ENCODE peak calls at places on chromosomes 11 and 22, in nine cellular contexts. One of them, this sample, is unnamed.

GRCh38 chr11:122127020-122127419 is 11.0 kb upstream of the BLID start:
- DNase-seq in esophagus muscularis mucosa: no peak
- DNase-seq in fibroblast of the aortic adventitia: peak
- DNase-seq in fibroblast of lung: no peak
- DNase-seq in NB4: no peak
- DNase-seq in foreskin fibroblast: no peak
- DNase-seq in ovary: no peak
- DNase-seq in spleen: no peak
- DNase-seq in brain microvascular endothelial cell: no peak
- DNase-seq in this sample: no peak

GRCh38 chr22:35555351-35555915 is 14.8 kb downstream of the RASD2 start:
- DNase-seq in brain microvascular endothelial cell: no peak
- DNase-seq in foreskin fibroblast: peak
- DNase-seq in NB4: no peak
- DNase-seq in fibroblast of the aortic adventitia: no peak
- DNase-seq in fibroblast of lung: no peak
- DNase-seq in ovary: no peak
- DNase-seq in spleen: no peak
- DNase-seq in esophagus muscularis mucosa: no peak
- DNase-seq in this sample: no peak

GRCh38 chr22:45242778-45243191 is 2.1 kb upstream of the KIAA0930 start:
- DNase-seq in ovary: no peak
- DNase-seq in fibroblast of lung: no peak
- DNase-seq in NB4: peak
- DNase-seq in brain microvascular endothelial cell: no peak
- DNase-seq in esophagus muscularis mucosa: no peak
- DNase-seq in fibroblast of the aortic adventitia: no peak
- DNase-seq in spleen: no peak
- DNase-seq in foreskin fibroblast: no peak
- DNase-seq in this sample: peak

GRCh38 chr11:66076561-66076960 is 6.5 kb downstream of the PACS1 start:
- DNase-seq in ovary: no peak
- DNase-seq in fibroblast of lung: no peak
- DNase-seq in esophagus muscularis mucosa: no peak
- DNase-seq in foreskin fibroblast: no peak
- DNase-seq in brain microvascular endothelial cell: no peak
- DNase-seq in fibroblast of the aortic adventitia: peak
- DNase-seq in NB4: no peak
- DNase-seq in spleen: no peak
- DNase-seq in this sample: no peak

GRCh38 chr11:34366522-34366921 is 8.7 kb upstream of the ABTB2 start:
- DNase-seq in brain microvascular endothelial cell: no peak
- DNase-seq in NB4: peak
- DNase-seq in fibroblast of the aortic adventitia: peak
- DNase-seq in foreskin fibroblast: peak
- DNase-seq in fibroblast of lung: peak
- DNase-seq in ovary: no peak
- DNase-seq in spleen: no peak
- DNase-seq in esophagus muscularis mucosa: no peak
- DNase-seq in this sample: peak

GRCh38 chr11:73783483-73784020 is 4.1 kb upstream of the MRPL48 start:
- DNase-seq in NB4: no peak
- DNase-seq in esophagus muscularis mucosa: no peak
- DNase-seq in fibroblast of the aortic adventitia: no peak
- DNase-seq in brain microvascular endothelial cell: no peak
- DNase-seq in fibroblast of lung: no peak
- DNase-seq in spleen: no peak
- DNase-seq in foreskin fibroblast: no peak
- DNase-seq in ovary: no peak
- DNase-seq in this sample: no peak

GRCh38 chr11:122883682-122883981 is 1.1 kb downstream of the JHY start:
- DNase-seq in fibroblast of the aortic adventitia: peak
- DNase-seq in ovary: no peak
- DNase-seq in spleen: no peak
- DNase-seq in esophagus muscularis mucosa: no peak
- DNase-seq in brain microvascular endothelial cell: no peak
- DNase-seq in foreskin fibroblast: no peak
- DNase-seq in NB4: no peak
- DNase-seq in fibroblast of lung: peak
- DNase-seq in this sample: no peak

GRCh38 chr22:44200451-44200850 is 19.7 kb downstream of the PARVG start:
- DNase-seq in fibroblast of lung: no peak
- DNase-seq in NB4: no peak
- DNase-seq in ovary: peak
- DNase-seq in foreskin fibroblast: no peak
- DNase-seq in spleen: no peak
- DNase-seq in fibroblast of the aortic adventitia: no peak
- DNase-seq in esophagus muscularis mucosa: no peak
- DNase-seq in brain microvascular endothelial cell: no peak
- DNase-seq in this sample: no peak

GRCh38 chr11:123034587-123034986 is 27.3 kb downstream of the HSPA8 start:
- DNase-seq in fibroblast of lung: no peak
- DNase-seq in ovary: no peak
- DNase-seq in spleen: no peak
- DNase-seq in esophagus muscularis mucosa: no peak
- DNase-seq in NB4: peak
- DNase-seq in brain microvascular endothelial cell: no peak
- DNase-seq in foreskin fibroblast: no peak
- DNase-seq in fibroblast of the aortic adventitia: no peak
- DNase-seq in this sample: no peak

GRCh38 chr22:17155941-17156340 is 3.1 kb downstream of the HDHD5 start:
- DNase-seq in NB4: peak
- DNase-seq in esophagus muscularis mucosa: no peak
- DNase-seq in ovary: no peak
- DNase-seq in brain microvascular endothelial cell: no peak
- DNase-seq in foreskin fibroblast: no peak
- DNase-seq in fibroblast of lung: no peak
- DNase-seq in spleen: no peak
- DNase-seq in fibroblast of the aortic adventitia: no peak
- DNase-seq in this sample: no peak
- TF ChIP-seq CTCF in NB4: no peak
- TF ChIP-seq CTCF in esophagus muscularis mucosa: no peak
- TF ChIP-seq CTCF in ovary: no peak
- TF ChIP-seq CTCF in brain microvascular endothelial cell: no peak
- TF ChIP-seq CTCF in foreskin fibroblast: no peak
- TF ChIP-seq CTCF in fibroblast of lung: no peak
- TF ChIP-seq CTCF in spleen: no peak
- TF ChIP-seq CTCF in fibroblast of the aortic adventitia: no peak
- TF ChIP-seq CTCF in this sample: no peak

GRCh38 chr11:32431657-32432056 is 3.7 kb downstream of the WT1 start:
- DNase-seq in NB4: no peak
- DNase-seq in foreskin fibroblast: no peak
- DNase-seq in esophagus muscularis mucosa: no peak
- DNase-seq in ovary: no peak
- DNase-seq in brain microvascular endothelial cell: no peak
- DNase-seq in fibroblast of the aortic adventitia: no peak
- DNase-seq in fibroblast of lung: no peak
- DNase-seq in spleen: no peak
- DNase-seq in this sample: no peak

GRCh38 chr11:32434387-32435151 is 770 bp downstream of the WT1 start:
- DNase-seq in spleen: peak
- DNase-seq in ovary: peak
- DNase-seq in fibroblast of the aortic adventitia: peak
- DNase-seq in esophagus muscularis mucosa: no peak
- DNase-seq in foreskin fibroblast: no peak
- DNase-seq in fibroblast of lung: no peak
- DNase-seq in NB4: peak
- DNase-seq in brain microvascular endothelial cell: no peak
- DNase-seq in this sample: no peak

GRCh38 chr11:32433249-32434115 is 1.9 kb downstream of the WT1 start:
- DNase-seq in fibroblast of the aortic adventitia: no peak
- DNase-seq in esophagus muscularis mucosa: no peak
- DNase-seq in NB4: peak
- DNase-seq in ovary: peak
- DNase-seq in foreskin fibroblast: no peak
- DNase-seq in brain microvascular endothelial cell: no peak
- DNase-seq in fibroblast of lung: no peak
- DNase-seq in spleen: peak
- DNase-seq in this sample: no peak

GRCh38 chr11:32434116-32434386 is 1.3 kb downstream of the WT1 start:
- DNase-seq in brain microvascular endothelial cell: no peak
- DNase-seq in NB4: no peak
- DNase-seq in foreskin fibroblast: no peak
- DNase-seq in fibroblast of lung: no peak
- DNase-seq in esophagus muscularis mucosa: no peak
- DNase-seq in ovary: no peak
- DNase-seq in fibroblast of the aortic adventitia: no peak
- DNase-seq in spleen: no peak
- DNase-seq in this sample: no peak

DNA sequence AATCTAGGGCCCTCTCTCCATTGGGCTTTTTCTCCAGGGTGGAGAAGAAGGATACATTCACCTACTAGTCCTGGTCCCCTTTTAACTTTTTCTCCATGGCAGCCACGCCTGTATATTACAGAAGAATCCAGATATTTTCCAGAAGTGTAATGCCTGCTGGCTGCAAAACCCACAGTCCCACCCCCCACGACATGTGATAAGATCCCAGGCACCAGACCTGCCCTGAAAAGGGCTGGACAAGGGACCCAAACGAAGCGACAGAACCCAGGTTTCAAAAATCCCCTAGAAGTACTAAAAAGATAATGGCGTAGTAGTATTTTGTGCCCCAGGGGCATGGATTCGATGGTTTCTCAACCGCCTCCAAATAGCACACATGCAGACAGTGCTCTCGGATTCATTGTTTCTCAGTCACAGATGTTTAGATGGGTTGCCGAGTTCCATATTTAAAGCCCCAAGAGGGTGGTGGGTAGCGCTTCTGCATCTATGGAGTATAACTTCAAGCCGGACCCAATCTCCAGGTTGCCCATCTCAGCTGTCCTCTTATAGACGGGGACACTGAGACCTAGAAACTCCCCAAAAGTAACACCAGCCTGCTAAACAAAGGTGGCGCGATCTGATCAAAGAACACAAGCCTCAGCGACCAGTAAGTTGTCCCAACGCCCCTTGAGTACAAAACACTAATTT is 2.6 kb downstream of the WT1 start:
- DNase-seq in foreskin fibroblast: no peak
- DNase-seq in ovary: no peak
- DNase-seq in fibroblast of the aortic adventitia: no peak
- DNase-seq in brain microvascular endothelial cell: no peak
- DNase-seq in esophagus muscularis mucosa: no peak
- DNase-seq in spleen: no peak
- DNase-seq in fibroblast of lung: no peak
- DNase-seq in NB4: peak
- DNase-seq in this sample: no peak
- H3K4me3 ChIP-seq in foreskin fibroblast: peak
- H3K4me3 ChIP-seq in ovary: peak
- H3K4me3 ChIP-seq in fibroblast of the aortic adventitia: peak
- H3K4me3 ChIP-seq in brain microvascular endothelial cell: no peak
- H3K4me3 ChIP-seq in esophagus muscularis mucosa: peak
- H3K4me3 ChIP-seq in spleen: peak
- H3K4me3 ChIP-seq in fibroblast of lung: no peak
- H3K4me3 ChIP-seq in NB4: peak
- H3K4me3 ChIP-seq in this sample: no peak

DNA sequence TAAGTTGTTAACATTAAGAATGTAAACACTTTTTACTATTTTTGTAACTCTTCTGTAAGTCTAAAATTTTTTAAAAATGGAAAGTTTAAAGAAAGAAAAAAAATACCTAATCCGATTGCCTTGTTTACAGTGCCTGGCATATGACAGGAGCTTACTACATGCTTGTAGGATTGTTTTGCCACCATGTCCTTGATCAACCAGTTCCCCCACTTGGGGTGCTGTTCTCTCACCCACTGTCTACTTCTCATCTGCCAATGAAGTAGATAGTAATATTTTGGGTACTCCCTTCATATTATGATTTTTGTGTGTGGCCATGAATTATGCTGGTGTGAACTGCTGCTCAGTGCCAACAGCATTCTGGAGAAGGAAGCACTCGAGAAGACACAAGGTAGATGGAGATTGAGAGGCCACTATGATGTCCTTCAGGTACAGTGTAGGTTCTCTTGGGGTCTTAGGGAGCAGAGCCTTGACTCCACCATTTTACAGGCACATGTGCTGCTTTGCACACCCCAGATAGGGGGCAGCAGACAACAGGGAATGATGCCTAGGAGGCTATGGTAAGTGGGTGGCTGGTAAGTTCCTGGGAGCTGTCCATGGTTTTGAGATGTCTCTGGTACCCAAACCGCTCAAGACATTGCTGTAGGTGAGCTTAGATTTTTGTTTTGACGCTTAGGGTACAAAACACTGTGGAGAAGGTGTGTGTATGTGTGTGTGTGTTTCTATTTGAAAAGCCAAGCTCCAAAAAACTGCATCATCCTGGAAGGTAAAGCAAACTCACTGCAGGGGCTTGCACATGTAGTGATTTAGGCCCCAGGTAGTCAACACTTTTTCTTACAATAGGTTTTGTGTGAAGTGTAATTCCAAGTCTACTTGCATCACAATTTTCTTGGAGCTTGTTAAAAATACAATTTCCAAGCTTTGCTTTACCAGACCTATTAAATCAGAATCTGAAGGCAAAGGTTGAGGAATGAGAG is 494.5 kb upstream of the LARGE1 start:
- DNase-seq in fibroblast of the aortic adventitia: no peak
- DNase-seq in fibroblast of lung: no peak
- DNase-seq in esophagus muscularis mucosa: peak
- DNase-seq in NB4: peak
- DNase-seq in brain microvascular endothelial cell: no peak
- DNase-seq in ovary: no peak
- DNase-seq in spleen: no peak
- DNase-seq in foreskin fibroblast: no peak
- DNase-seq in this sample: peak
- TF ChIP-seq CTCF in fibroblast of the aortic adventitia: no peak
- TF ChIP-seq CTCF in fibroblast of lung: no peak
- TF ChIP-seq CTCF in esophagus muscularis mucosa: no peak
- TF ChIP-seq CTCF in NB4: peak
- TF ChIP-seq CTCF in brain microvascular endothelial cell: peak
- TF ChIP-seq CTCF in ovary: no peak
- TF ChIP-seq CTCF in spleen: no peak
- TF ChIP-seq CTCF in foreskin fibroblast: peak
- TF ChIP-seq CTCF in this sample: peak

DNA sequence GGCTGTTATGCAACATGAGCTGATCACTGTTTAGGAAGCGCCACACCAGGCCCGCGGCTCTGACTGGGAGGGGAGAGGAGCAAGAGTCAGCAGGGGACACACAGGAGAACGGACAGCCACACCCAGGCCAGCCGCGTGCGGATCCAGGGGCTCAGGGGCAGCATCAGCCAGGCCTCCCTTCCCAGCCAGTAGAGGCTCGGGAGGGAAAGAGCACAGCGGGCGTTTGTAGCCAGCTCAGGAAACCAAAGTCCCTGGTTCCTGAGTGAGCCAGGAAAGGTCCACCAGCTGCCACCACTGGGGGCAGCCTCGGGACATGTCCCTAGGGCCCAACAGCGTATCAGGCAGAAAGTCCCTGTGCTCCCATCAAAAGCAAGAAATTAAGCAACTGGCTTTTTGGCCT is 71.8 kb upstream of the PITPNB start:
- DNase-seq in esophagus muscularis mucosa: no peak
- DNase-seq in foreskin fibroblast: peak
- DNase-seq in spleen: no peak
- DNase-seq in NB4: peak
- DNase-seq in fibroblast of lung: peak
- DNase-seq in fibroblast of the aortic adventitia: peak
- DNase-seq in brain microvascular endothelial cell: no peak
- DNase-seq in ovary: peak
- DNase-seq in this sample: no peak
- H3K4me3 ChIP-seq in esophagus muscularis mucosa: no peak
- H3K4me3 ChIP-seq in foreskin fibroblast: no peak
- H3K4me3 ChIP-seq in spleen: no peak
- H3K4me3 ChIP-seq in NB4: peak
- H3K4me3 ChIP-seq in fibroblast of lung: no peak
- H3K4me3 ChIP-seq in fibroblast of the aortic adventitia: no peak
- H3K4me3 ChIP-seq in brain microvascular endothelial cell: no peak
- H3K4me3 ChIP-seq in ovary: no peak
- H3K4me3 ChIP-seq in this sample: no peak

GRCh38 chr11:1560618-1561251 is 11.3 kb downstream of the DUSP8 start:
- DNase-seq in brain microvascular endothelial cell: no peak
- DNase-seq in fibroblast of the aortic adventitia: no peak
- DNase-seq in foreskin fibroblast: no peak
- DNase-seq in fibroblast of lung: no peak
- DNase-seq in ovary: no peak
- DNase-seq in NB4: no peak
- DNase-seq in spleen: no peak
- DNase-seq in esophagus muscularis mucosa: no peak
- DNase-seq in this sample: no peak
- TF ChIP-seq CTCF in brain microvascular endothelial cell: no peak
- TF ChIP-seq CTCF in fibroblast of the aortic adventitia: no peak
- TF ChIP-seq CTCF in foreskin fibroblast: no peak
- TF ChIP-seq CTCF in fibroblast of lung: no peak
- TF ChIP-seq CTCF in ovary: no peak
- TF ChIP-seq CTCF in NB4: no peak
- TF ChIP-seq CTCF in spleen: no peak
- TF ChIP-seq CTCF in esophagus muscularis mucosa: peak
- TF ChIP-seq CTCF in this sample: peak